ENCODE peak calls at places on chromosomes 6 and 20, in five cellular contexts. Q is CD4-positive, alpha-beta T cell; Z is tibial artery; H is heart right ventricle; K is stomach. P is an unnamed sample. For H3K27me3, the result is how much of the 10 kb centered on the place peaks cover.

GRCh38 chr6:157304840-157305675 is 18.3 kb downstream of the TMEM242 start:
- DNase-seq in Z (no peak), H (no peak), K (peak), Q (no peak), P (no peak)

GRCh38 chr20:41339957-41340326 is 679 bp upstream of the LPIN3 start:
- DNase-seq in Z (peak), K (peak), H (peak), Q (peak), P (peak)

GRCh38 chr20:44166477-44166876 is 20.5 kb downstream of the JPH2 start:
- DNase-seq in Z (peak), Q (no peak), H (no peak), K (no peak), P (no peak)

GRCh38 chr20:5654557-5654956 is 95.6 kb upstream of the SHLD1 start:
- DNase-seq in Q (no peak), Z (no peak), H (no peak), K (no peak), P (no peak)

GRCh38 chr20:6976096-6976495 is 208.6 kb downstream of the BMP2 start:
- DNase-seq in H (no peak), K (no peak), Q (no peak), Z (no peak), P (no peak)

GRCh38 chr20:57387463-57387862 is 3.7 kb upstream of the RBM38 start:
- DNase-seq in Q (no peak), Z (no peak), H (no peak), K (no peak), P (no peak)

GRCh38 chr20:373171-373890 is 7.2 kb upstream of the TRIB3 start:
- DNase-seq in Q (no peak), K (no peak), H (peak), Z (no peak), P (peak)

GRCh38 chr20:46253391-46253790 is 54.9 kb downstream of the CDH22 start:
- DNase-seq in K (peak), Q (no peak), Z (no peak), H (no peak), P (no peak)

GRCh38 chr20:36181934-36182603 is 27.5 kb downstream of the EPB41L1 start:
- DNase-seq in K (no peak), Z (no peak), Q (no peak), H (no peak), P (no peak)

GRCh38 chr6:87199787-87200186 is 44.4 kb downstream of the ZNF292 start:
- DNase-seq in K (no peak), H (no peak), Z (no peak), Q (no peak), P (no peak)

GRCh38 chr6:146770965-146771735 is 172.4 kb downstream of the ADGB start:
- DNase-seq in H (peak), K (no peak), Z (peak), Q (peak), P (peak)

GRCh38 chr6:66558189-66558588 is 851.2 kb upstream of the EYS start:
- DNase-seq in Z (no peak), Q (no peak), H (no peak), K (no peak), P (no peak)

GRCh38 chr6:167781066-167781767 is 45.5 kb upstream of the AFDN start:
- DNase-seq in K (no peak), Z (peak), Q (no peak), H (no peak), P (no peak)

GRCh38 chr20:40651121-40651520 is 37.9 kb downstream of the MAFB start:
- DNase-seq in K (no peak), Q (no peak), H (no peak), Z (no peak), P (no peak)

GRCh38 chr20:49961413-49961812 is 21.4 kb upstream of the SNAI1 start:
- DNase-seq in K (no peak), Z (no peak), H (no peak), Q (no peak), P (no peak)

GRCh38 chr6:5302220-5302946 is 41.1 kb downstream of the FARS2 start:
- DNase-seq in K (no peak), Q (no peak), Z (no peak), H (no peak), P (no peak)

GRCh38 chr6:134373282-134373922 is 55.5 kb upstream of the SGK1 start:
- DNase-seq in Z (peak), Q (no peak), H (no peak), K (no peak), P (no peak)

GRCh38 chr6:137641474-137642077 is 147.4 kb upstream of the OLIG3 start:
- DNase-seq in Z (peak), K (peak), H (peak), Q (peak), P (peak)

GRCh38 chr6:112286010-112286409 is 31.6 kb upstream of the LAMA4 start:
- DNase-seq in K (no peak), Q (peak), H (no peak), Z (no peak), P (no peak)

GRCh38 chr20:33857722-33858563 is 46.8 kb downstream of the CHMP4B start:
- DNase-seq in H (no peak), Q (no peak), Z (no peak), K (no peak), P (no peak)

GRCh38 chr20:33861458-33861857 is 50.3 kb downstream of the CHMP4B start:
- DNase-seq in Q (no peak), H (no peak), Z (no peak), K (no peak), P (no peak)

GRCh38 chr20:33858666-33859065 is 47.5 kb downstream of the CHMP4B start:
- DNase-seq in K (no peak), Z (no peak), Q (no peak), H (no peak), P (no peak)

GRCh38 chr20:33859157-33859695 is 48.1 kb downstream of the CHMP4B start:
- DNase-seq in H (no peak), Z (no peak), K (no peak), Q (no peak), P (no peak)

GRCh38 chr20:33859751-33860150 is 48.6 kb downstream of the CHMP4B start:
- DNase-seq in H (no peak), Q (no peak), K (no peak), Z (no peak), P (no peak)
- H3K27ac ChIP-seq in H (peak), Q (peak), K (peak), Z (no peak), P (no peak)

GRCh38 chr6:74585779-74586178 is 620.1 kb downstream of the COL12A1 start:
- DNase-seq in K (no peak), Z (no peak), H (no peak), Q (no peak), P (no peak)

GRCh38 chr6:74587386-74587785 is 618.5 kb downstream of the COL12A1 start:
- DNase-seq in K (no peak), Q (no peak), H (no peak), Z (no peak), P (no peak)

DNA sequence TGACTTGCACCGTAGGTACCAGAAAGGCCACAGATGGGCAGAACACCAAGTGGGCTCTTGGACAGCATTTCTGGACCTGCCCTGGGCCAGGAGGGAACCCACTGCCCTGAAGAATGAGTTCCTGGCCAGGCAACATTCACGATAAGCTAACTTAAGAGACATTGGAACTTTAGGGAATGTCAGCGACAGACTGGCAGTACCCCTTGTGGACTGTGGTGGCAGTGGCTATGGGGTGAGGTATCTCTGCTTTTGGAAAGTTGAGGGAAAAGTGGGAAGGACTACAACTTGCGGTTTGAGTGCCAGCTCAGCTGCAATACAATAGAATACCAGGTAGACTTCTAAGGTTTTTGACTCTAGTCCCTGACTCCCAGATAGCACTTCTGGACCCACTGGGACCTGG is 617.8 kb downstream of the COL12A1 start:
- DNase-seq in Z (no peak), K (no peak), H (no peak), Q (no peak), P (no peak)
- TF ChIP-seq CTCF in Z (no peak), K (no peak), H (no peak), Q (no peak), P (no peak)

GRCh38 chr20:63744158-63744557 is 4.6 kb downstream of the SLC2A4RG start:
- DNase-seq in H (no peak), Z (no peak), Q (no peak), K (no peak), P (no peak)

GRCh38 chr20:63745961-63746765 is 6.6 kb downstream of the SLC2A4RG start:
- DNase-seq in Q (no peak), K (no peak), H (no peak), Z (no peak), P (no peak)

GRCh38 chr20:63745424-63745805 is 5.8 kb downstream of the SLC2A4RG start:
- DNase-seq in Q (no peak), K (no peak), Z (no peak), H (no peak), P (no peak)

GRCh38 chr20:63743210-63743970 is 3.8 kb downstream of the SLC2A4RG start:
- DNase-seq in Q (no peak), H (no peak), Z (no peak), K (no peak), P (no peak)

GRCh38 chr20:63744574-63745423 is 5.2 kb downstream of the SLC2A4RG start:
- DNase-seq in Q (no peak), Z (no peak), K (no peak), H (no peak), P (no peak)
- H3K27me3 ChIP-seq in Q (under half), Z (under half), K (under half), H (under half), P (under half)

DNA sequence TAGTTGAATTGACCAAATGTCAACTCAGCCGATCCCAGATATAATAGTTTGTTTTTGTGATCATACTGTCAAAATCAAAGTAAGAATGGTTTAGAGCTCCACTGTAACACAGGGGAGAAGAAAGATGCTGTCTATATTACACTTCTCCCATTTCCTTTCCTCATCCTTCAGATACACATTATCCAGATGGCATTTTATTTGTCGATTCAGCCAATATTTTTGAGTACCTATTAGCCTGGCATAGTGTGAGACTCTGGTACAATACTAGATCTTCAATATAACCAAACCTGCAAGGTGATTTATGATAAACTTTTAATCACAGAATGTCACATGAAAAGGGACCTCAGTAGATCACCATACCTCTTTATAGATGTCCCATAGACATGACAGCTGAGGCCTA is 1.7 kb downstream of the FBXO9 start:
- DNase-seq in Q (no peak), Z (no peak), K (no peak), H (no peak), P (no peak)
- H3K27ac ChIP-seq in Q (no peak), Z (peak), K (peak), H (peak), P (no peak)

DNA sequence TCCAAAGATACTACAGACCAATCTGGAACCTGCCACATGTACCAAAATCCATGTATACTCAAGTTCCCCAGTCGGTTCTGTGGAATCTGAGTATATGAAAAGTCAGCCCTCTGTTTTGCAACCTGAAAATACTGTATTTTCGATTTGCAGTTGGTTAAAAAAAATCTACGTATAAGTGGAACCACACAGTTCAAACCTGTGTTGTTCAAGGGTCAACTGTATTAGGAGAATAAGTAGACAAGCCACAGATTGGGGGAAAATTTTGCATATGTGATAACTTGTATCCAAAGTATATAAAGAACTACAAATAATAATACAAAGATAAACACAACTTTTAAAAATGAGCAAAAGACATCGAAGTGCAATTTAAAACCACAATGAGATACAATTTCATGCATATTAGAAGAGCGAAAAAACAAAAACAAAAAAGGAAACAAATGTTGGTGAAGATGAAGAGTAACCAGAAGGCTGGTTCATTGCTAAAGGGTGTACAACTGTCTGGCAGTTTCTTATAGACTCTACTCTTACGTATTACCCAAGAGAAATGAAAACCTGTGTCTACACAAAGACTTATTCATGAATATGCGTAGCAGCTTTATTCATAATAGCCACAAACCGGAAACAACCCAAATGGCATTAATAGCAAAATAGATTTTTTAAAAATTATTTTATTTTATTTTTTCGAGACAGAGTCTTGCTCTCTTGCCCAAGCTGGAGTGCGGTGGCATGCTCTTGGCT is 180.8 kb downstream of the BCAS1 start:
- DNase-seq in Q (no peak), K (no peak), Z (no peak), H (no peak), P (no peak)
- TF ChIP-seq CTCF in Q (no peak), K (no peak), Z (no peak), H (no peak), P (no peak)

GRCh38 chr6:1606533-1607235 is 3.0 kb upstream of the FOXC1 start:
- DNase-seq in H (no peak), Z (peak), Q (no peak), K (no peak), P (no peak)
- H3K27me3 ChIP-seq in H (half or more), Z (under half), Q (half or more), K (half or more), P (under half)